ENCODE peak calls at places on chromosomes 16 and 17, in four cellular contexts. X is stomach, F is mammary epithelial cell, M is neural progenitor cell. U is an unnamed sample. For H3K9me3, the result is how much of the 10 kb centered on the place peaks cover.

GRCh38 chr16:32116080-32116479 is 137.0 kb upstream of the TP53TG3D start:
- DNase-seq in M (no peak), F (no peak), X (no peak), U (no peak)

GRCh38 chr16:85968041-85968920 is 69.3 kb downstream of the IRF8 start:
- DNase-seq in F (no peak), X (no peak), M (no peak), U (no peak)

GRCh38 chr17:41492771-41493170 is 3.1 kb upstream of the KRT36 start:
- DNase-seq in M (no peak), F (no peak), X (no peak), U (no peak)

GRCh38 chr17:9022553-9023388 is 1.5 kb downstream of the NTN1 start:
- DNase-seq in X (no peak), F (peak), M (peak), U (no peak)

GRCh38 chr17:57935833-57936807 is 19.1 kb downstream of the CUEDC1 start:
- DNase-seq in F (no peak), X (no peak), M (peak), U (no peak)

GRCh38 chr17:518047-518735 is 165.6 kb upstream of the RPH3AL start:
- DNase-seq in X (no peak), F (no peak), M (no peak), U (no peak)

GRCh38 chr17:73311428-73311780 is 397 bp downstream of the CDC42EP4 start:
- DNase-seq in X (no peak), F (no peak), M (no peak), U (no peak)

GRCh38 chr16:85387171-85387507 is 226.0 kb upstream of the GSE1 start:
- DNase-seq in F (no peak), M (no peak), X (no peak), U (peak)

GRCh38 chr16:20401475-20402016 is 3.0 kb downstream of the PDILT start:
- DNase-seq in M (peak), F (no peak), X (peak), U (no peak)

GRCh38 chr16:8964462-8964861 is 756 bp upstream of the USP7 start:
- DNase-seq in X (no peak), F (no peak), M (no peak), U (no peak)

GRCh38 chr16:35149550-35149949 is 1690.1 kb downstream of the TP53TG3F start:
- DNase-seq in F (no peak), M (no peak), X (no peak), U (no peak)
- H3K9me3 ChIP-seq in F (under half), M (under half), X (half or more), U (half or more)

GRCh38 chr17:22268912-22269220 is 576.5 kb downstream of the KCNJ18 start:
- DNase-seq in X (peak), M (no peak), F (no peak), U (no peak)

GRCh38 chr17:22277595-22277994 is 585.3 kb downstream of the KCNJ18 start:
- DNase-seq in M (no peak), F (no peak), X (peak), U (no peak)

GRCh38 chr17:22272363-22273146 is 580.2 kb downstream of the KCNJ18 start:
- DNase-seq in F (no peak), X (no peak), M (no peak), U (no peak)

GRCh38 chr17:22270381-22270780 is 578.1 kb downstream of the KCNJ18 start:
- DNase-seq in X (no peak), M (no peak), F (no peak), U (no peak)

GRCh38 chr17:22273308-22273707 is 581.0 kb downstream of the KCNJ18 start:
- DNase-seq in M (no peak), F (no peak), X (no peak), U (no peak)
- H3K9me3 ChIP-seq in M (under half), F (under half), X (under half), U (under half)

GRCh38 chr16:5851583-5851982 is 754.0 kb upstream of the EEF2KMT start:
- DNase-seq in F (peak), X (no peak), M (no peak), U (no peak)
- H3K9me3 ChIP-seq in F (under half), X (under half), M (under half), U (under half)

GRCh38 chr16:2083876-2084687 is 36.3 kb downstream of the TSC2 start:
- DNase-seq in F (no peak), M (no peak), X (no peak), U (no peak)
- H3K9me3 ChIP-seq in F (under half), M (under half), X (under half), U (under half)